ENCODE peak calls at places on chromosome 5, in four cellular contexts. H, F, Z and W are unnamed samples.

GRCh38 chr5:54296386-54296785 is 14.0 kb downstream of the ARL15 start:
- DNase-seq in H (peak; percentile 57), F (no peak), Z (no peak), W (peak; percentile 36)

GRCh38 chr5:11863920-11864319 is 40.3 kb downstream of the CTNND2 start:
- DNase-seq in H (no peak), F (no peak), Z (no peak), W (no peak)

GRCh38 chr5:43895876-43896275 is 292.9 kb downstream of the NNT start:
- DNase-seq in H (no peak), F (no peak), Z (no peak), W (no peak)

GRCh38 chr5:89120719-89121118 is 237.7 kb upstream of the MEF2C start:
- DNase-seq in H (no peak), F (no peak), Z (no peak), W (no peak)

GRCh38 chr5:44952376-44952775 is 143.6 kb downstream of the MRPS30 start:
- DNase-seq in H (no peak), F (no peak), Z (no peak), W (no peak)

GRCh38 chr5:65483474-65484346 is 2.0 kb upstream of the ADAMTS6 start:
- DNase-seq in H (no peak), F (no peak), Z (no peak), W (no peak)

GRCh38 chr5:109411627-109412026 is 1.9 kb upstream of the PJA2 start:
- DNase-seq in H (no peak), F (peak; percentile 80), Z (no peak), W (no peak)

GRCh38 chr5:109191153-109191558 is 218.6 kb downstream of the PJA2 start:
- DNase-seq in H (no peak), F (peak; percentile 1), Z (no peak), W (no peak)

GRCh38 chr5:37839441-37840035 is 303 bp downstream of the GDNF start:
- DNase-seq in H (no peak), F (peak; percentile 97), Z (no peak), W (peak; percentile 36)

GRCh38 chr5:57600321-57600720 is 117.7 kb upstream of the ACTBL2 start:
- DNase-seq in H (no peak), F (no peak), Z (no peak), W (no peak)

GRCh38 chr5:79255786-79256557 is 20.0 kb downstream of the JMY start:
- DNase-seq in H (no peak), F (peak; percentile 66), Z (peak; percentile 48), W (no peak)
- TF ChIP-seq CTCF in H (no peak), F (peak; percentile 79), Z (peak; percentile 44), W (peak; percentile 31)

GRCh38 chr5:179610903-179611265 is 12.6 kb downstream of the HNRNPH1 start:
- DNase-seq in H (no peak), F (no peak), Z (no peak), W (no peak)
- H3K36me3 ChIP-seq in H (peaks cover 34% of the 10 kb centered on the region), F (peaks cover 90% of the 10 kb centered on the region), Z (peaks cover 44% of the 10 kb centered on the region), W (peaks cover 100% of the 10 kb centered on the region)

DNA sequence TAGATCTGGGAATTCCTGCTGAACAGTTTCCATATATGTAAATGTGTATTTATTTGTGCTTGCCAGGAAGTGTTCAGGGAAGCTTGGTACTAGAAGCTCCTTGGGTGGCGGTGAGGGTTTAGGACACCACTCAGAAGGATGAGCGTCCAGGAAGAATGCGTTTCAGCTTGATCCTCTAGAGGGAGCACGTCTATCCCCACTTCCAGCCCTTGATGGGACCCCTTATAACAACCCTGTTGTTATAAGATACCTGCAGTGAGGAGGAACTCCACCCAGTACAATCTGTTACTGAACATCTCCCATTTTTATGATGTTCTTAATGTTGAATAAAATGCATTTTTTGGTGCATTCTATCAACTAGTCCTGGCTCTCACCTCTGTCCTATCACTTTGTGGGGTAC is 88.9 kb downstream of the CYFIP2 start:
- DNase-seq in H (no peak), F (no peak), Z (no peak), W (no peak)
- TF ChIP-seq CTCF in H (no peak), F (peak; percentile 51), Z (no peak), W (no peak)

GRCh38 chr5:72860499-72860898 is 44.0 kb downstream of the TNPO1 start:
- DNase-seq in H (no peak), F (peak; percentile 47), Z (no peak), W (peak; percentile 17)

GRCh38 chr5:72855821-72856220 is 39.4 kb downstream of the TNPO1 start:
- DNase-seq in H (no peak), F (no peak), Z (no peak), W (no peak)

GRCh38 chr5:72854419-72854818 is 38.0 kb downstream of the TNPO1 start:
- DNase-seq in H (no peak), F (no peak), Z (no peak), W (no peak)

GRCh38 chr5:72857396-72857795 is 40.9 kb downstream of the TNPO1 start:
- DNase-seq in H (no peak), F (no peak), Z (no peak), W (no peak)

GRCh38 chr5:72859127-72859526 is 42.7 kb downstream of the TNPO1 start:
- DNase-seq in H (no peak), F (no peak), Z (no peak), W (no peak)
- H3K36me3 ChIP-seq in H (no peaks in the 10 kb centered on the region), F (peaks cover 82% of the 10 kb centered on the region), Z (peaks cover 23% of the 10 kb centered on the region), W (peaks cover 76% of the 10 kb centered on the region)

GRCh38 chr5:23507278-23507685 is at the start of gene PRDM9:
- DNase-seq in H (peak; percentile 51), F (no peak), Z (peak; percentile 83), W (peak; percentile 53)

GRCh38 chr5:23506329-23507236 is 826 bp upstream of the PRDM9 start:
- DNase-seq in H (no peak), F (no peak), Z (no peak), W (no peak)
- TF ChIP-seq CTCF in H (no peak), F (no peak), Z (no peak), W (no peak)

DNA sequence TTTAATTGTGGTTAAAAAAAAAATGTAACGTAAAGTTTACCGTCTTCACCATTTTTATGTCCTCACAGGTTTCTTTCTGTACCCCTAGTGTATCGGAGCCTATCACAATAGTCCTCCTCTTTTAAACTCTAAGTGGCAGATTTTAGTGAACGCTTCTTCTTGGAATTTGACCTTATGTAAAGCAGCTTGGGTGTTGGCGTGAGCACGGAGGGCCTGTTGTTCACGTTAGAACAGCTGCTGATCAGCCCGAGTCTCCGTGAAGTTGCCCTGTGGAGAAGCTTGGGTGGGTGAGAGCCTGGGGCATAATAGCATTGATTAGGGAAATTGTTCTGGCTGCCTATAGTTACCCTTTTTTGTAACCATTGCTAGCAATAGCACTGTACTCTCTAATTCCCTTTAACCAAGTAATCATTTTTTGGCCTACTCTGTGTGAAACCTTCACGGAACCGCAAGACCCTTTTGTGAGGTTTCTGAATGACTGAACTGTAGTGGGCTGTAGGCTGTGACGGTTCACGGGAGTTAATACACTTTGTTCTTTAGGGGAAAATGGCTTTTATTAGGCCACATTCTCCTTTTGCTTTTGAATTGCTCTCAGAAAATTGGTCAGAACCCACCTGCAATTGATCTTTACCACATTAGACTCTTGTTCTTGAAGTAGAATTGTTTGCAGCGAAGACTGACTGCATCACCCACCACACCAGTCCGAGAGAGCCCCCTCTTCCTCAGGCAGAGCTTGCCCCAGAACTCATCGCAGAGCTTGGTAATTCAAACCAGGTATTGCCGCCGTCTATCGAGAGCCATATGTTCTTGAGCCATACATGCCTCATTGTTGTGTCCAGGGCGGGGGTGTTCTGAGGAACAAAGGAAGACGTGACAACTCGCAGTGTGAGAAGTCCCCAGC is 166.7 kb upstream of the OTULINL start:
- DNase-seq in H (no peak), F (no peak), Z (no peak), W (no peak)
- H3K36me3 ChIP-seq in H (no peaks in the 10 kb centered on the region), F (peaks cover 78% of the 10 kb centered on the region), Z (peaks cover 3% of the 10 kb centered on the region), W (no peaks in the 10 kb centered on the region)

GRCh38 chr5:62271370-62271769 is 34.6 kb upstream of the KIF2A start:
- DNase-seq in H (no peak), F (no peak), Z (no peak), W (no peak)

GRCh38 chr5:62268792-62269191 is 37.2 kb upstream of the KIF2A start:
- DNase-seq in H (no peak), F (peak; percentile 46), Z (no peak), W (no peak)

GRCh38 chr5:62268239-62268638 is 37.8 kb upstream of the KIF2A start:
- DNase-seq in H (no peak), F (no peak), Z (no peak), W (no peak)

GRCh38 chr5:62273691-62274090 is 32.3 kb upstream of the KIF2A start:
- DNase-seq in H (no peak), F (no peak), Z (no peak), W (no peak)

DNA sequence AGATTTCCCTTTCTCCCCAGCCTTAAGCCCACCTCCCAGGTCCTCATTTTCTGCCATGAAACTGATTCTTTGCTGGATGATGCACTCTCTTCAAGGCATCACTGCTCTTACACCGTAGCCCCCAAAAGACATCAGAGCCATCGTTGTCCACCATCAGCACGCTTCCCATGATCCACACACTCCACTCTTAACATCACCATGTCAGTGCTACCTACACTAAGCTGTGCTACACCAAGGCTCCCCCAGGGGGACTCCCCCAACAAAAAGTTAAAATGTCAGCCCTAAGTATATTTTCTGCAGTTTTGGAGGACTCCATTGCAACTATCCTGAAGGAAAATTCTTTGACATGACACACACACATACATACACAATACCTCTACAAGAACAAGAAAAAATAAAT is 34.1 kb upstream of the KIF2A start:
- DNase-seq in H (no peak), F (peak; percentile 55), Z (no peak), W (no peak)
- TF ChIP-seq CTCF in H (no peak), F (no peak), Z (no peak), W (no peak)

GRCh38 chr5:10741661-10742060 is 19.4 kb downstream of the DAP start:
- DNase-seq in H (no peak), F (no peak), Z (no peak), W (no peak)

GRCh38 chr5:10747678-10748622 is 13.1 kb downstream of the DAP start:
- DNase-seq in H (peak; percentile 37), F (no peak), Z (peak; percentile 57), W (no peak)

GRCh38 chr5:10746711-10747110 is 14.3 kb downstream of the DAP start:
- DNase-seq in H (peak; percentile 49), F (no peak), Z (peak; percentile 80), W (no peak)

GRCh38 chr5:10745133-10745532 is 15.9 kb downstream of the DAP start:
- DNase-seq in H (no peak), F (no peak), Z (no peak), W (no peak)

DNA sequence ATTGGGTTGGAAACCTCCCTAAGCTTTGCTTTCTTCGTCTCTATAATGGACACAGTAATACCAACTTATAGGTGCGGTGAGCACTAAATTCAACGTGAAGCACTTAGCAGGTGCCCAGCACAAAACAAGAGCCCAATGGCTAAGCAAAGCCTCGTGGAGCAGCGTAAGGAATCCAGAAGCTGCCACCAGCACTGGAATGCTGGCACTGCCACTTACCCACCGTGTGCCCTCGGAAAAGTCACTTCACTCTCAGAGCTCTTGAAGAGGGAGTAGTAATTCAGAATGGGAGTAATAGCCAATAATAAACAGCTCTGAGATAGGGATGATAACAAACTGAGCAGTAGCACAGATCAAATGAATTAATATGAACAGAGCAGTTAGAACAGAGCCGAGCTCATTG is 16.4 kb downstream of the DAP start:
- DNase-seq in H (no peak), F (no peak), Z (no peak), W (no peak)
- H3K36me3 ChIP-seq in H (no peaks in the 10 kb centered on the region), F (peaks cover 63% of the 10 kb centered on the region), Z (peaks cover 8% of the 10 kb centered on the region), W (peaks cover 79% of the 10 kb centered on the region)

DNA sequence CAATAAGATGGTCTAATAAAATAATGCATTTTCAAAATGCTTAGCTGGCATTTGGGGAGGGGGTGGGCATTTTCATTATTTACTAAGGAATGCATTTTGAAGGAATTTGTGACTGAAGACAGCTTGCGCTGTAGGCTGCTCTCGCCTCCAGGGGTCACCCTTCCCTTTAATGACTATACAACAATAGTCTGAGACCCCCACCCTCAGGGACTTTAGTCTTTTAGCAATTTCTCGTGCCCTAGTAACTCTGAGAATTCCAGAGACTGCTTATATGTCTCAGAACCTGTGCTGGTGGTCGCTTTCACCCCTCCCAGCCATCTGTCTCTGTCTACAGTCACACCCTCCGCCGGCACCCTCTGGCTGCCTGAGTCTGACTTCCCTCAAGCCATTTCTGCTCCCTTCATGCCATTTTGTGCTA is 671.5 kb downstream of the NR2F1-AS1 start:
- DNase-seq in H (no peak), F (no peak), Z (no peak), W (no peak)
- TF ChIP-seq CTCF in H (no peak), F (peak; percentile 52), Z (no peak), W (peak; percentile 21)